ENCODE peak calls at places on chromosomes 7 and 10, in five cellular contexts. J, D, Z, W and G are unnamed samples.

GRCh38 chr7:21767300-21767900 is 178.3 kb downstream of the CDCA7L start:
- DNase-seq in Z (peak; percentile 60), D (peak; percentile 84), J (no peak), W (peak; percentile 37), G (peak; percentile 72)

GRCh38 chr7:125567686-125568085 is 638.1 kb upstream of the POT1 start:
- DNase-seq in D (no peak), W (no peak), J (no peak), Z (no peak), G (no peak)

GRCh38 chr7:146172112-146172511 is 55.5 kb downstream of the CNTNAP2 start:
- DNase-seq in J (no peak), Z (no peak), W (no peak), D (no peak), G (no peak)

GRCh38 chr10:26440091-26440445 is 1.9 kb downstream of the APBB1IP start:
- DNase-seq in D (no peak), Z (no peak), W (no peak), J (no peak), G (no peak)

GRCh38 chr7:139457153-139457946 is 26.1 kb downstream of the KLRG2 start:
- DNase-seq in J (no peak), W (peak; percentile 66), Z (no peak), D (no peak), G (peak; percentile 14)

GRCh38 chr10:15088428-15089261 is at the start of gene ACBD7:
- DNase-seq in D (peak; percentile 60), Z (peak; percentile 86), W (peak; percentile 97), J (peak; percentile 89), G (peak; percentile 82)

GRCh38 chr7:126803060-126803665 is 449.6 kb downstream of the GRM8 start:
- DNase-seq in W (peak; percentile 77), D (peak; percentile 67), Z (peak; percentile 65), J (peak; percentile 61), G (peak; percentile 22)

GRCh38 chr7:77328669-77329068 is 87.5 kb downstream of the GSAP start:
- DNase-seq in J (no peak), W (no peak), Z (peak; percentile 58), D (no peak), G (no peak)

GRCh38 chr7:77651544-77652162 is 44.6 kb upstream of the RSBN1L start:
- DNase-seq in J (peak; percentile 44), W (peak; percentile 53), Z (peak; percentile 54), D (peak; percentile 36), G (peak; percentile 32)

GRCh38 chr10:3689871-3690510 is 95.0 kb downstream of the KLF6 start:
- DNase-seq in Z (no peak), J (no peak), D (no peak), W (no peak), G (no peak)

GRCh38 chr10:10677479-10677878 is 340.2 kb upstream of the CELF2 start:
- DNase-seq in W (no peak), J (peak; percentile 67), Z (peak; percentile 50), D (no peak), G (peak; percentile 24)

GRCh38 chr10:22252286-22252800 is 34.5 kb upstream of the EBLN1 start:
- DNase-seq in W (no peak), D (no peak), Z (peak; percentile 26), J (no peak), G (no peak)

GRCh38 chr7:99365318-99366141 is 9.0 kb upstream of the ARPC1B start:
- DNase-seq in W (peak; percentile 82), D (peak; percentile 22), J (peak; percentile 74), Z (peak; percentile 44), G (peak; percentile 74)

GRCh38 chr7:105976868-105977267 is 13.8 kb downstream of the CDHR3 start:
- DNase-seq in J (no peak), D (no peak), Z (no peak), W (no peak), G (no peak)

GRCh38 chr7:105978974-105979373 is 15.9 kb downstream of the CDHR3 start:
- DNase-seq in D (no peak), W (no peak), Z (no peak), J (no peak), G (no peak)

GRCh38 chr7:105979405-105979804 is 16.3 kb downstream of the CDHR3 start:
- DNase-seq in D (no peak), W (no peak), Z (no peak), J (no peak), G (no peak)

GRCh38 chr7:105975770-105976428 is 12.8 kb downstream of the CDHR3 start:
- DNase-seq in D (no peak), W (no peak), J (no peak), Z (no peak), G (no peak)

DNA sequence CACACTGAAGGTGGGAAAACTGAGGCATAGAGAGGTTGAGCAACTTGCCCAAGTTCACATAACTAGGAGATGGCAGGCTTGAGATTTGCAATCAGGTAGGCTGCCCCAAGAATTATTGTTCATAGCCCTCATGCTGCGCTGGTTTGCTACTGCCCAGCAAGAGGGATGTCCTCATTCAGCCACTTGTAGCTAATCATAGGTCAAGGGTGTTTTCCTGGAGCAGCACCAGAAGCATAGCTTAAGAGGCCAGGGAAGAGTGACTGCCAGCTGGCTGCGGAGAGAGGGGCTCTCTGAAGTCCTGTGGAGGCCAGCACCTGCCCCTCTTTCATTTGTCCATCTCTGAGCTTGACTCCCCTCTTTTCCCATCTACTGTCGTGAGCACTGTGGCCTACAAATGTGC is 15.0 kb downstream of the CDHR3 start:
- DNase-seq in Z (no peak), J (no peak), D (no peak), W (no peak), G (no peak)
- TF ChIP-seq JUN in Z (no peak), J (no peak), D (no peak), W (no peak), G (no peak)

DNA sequence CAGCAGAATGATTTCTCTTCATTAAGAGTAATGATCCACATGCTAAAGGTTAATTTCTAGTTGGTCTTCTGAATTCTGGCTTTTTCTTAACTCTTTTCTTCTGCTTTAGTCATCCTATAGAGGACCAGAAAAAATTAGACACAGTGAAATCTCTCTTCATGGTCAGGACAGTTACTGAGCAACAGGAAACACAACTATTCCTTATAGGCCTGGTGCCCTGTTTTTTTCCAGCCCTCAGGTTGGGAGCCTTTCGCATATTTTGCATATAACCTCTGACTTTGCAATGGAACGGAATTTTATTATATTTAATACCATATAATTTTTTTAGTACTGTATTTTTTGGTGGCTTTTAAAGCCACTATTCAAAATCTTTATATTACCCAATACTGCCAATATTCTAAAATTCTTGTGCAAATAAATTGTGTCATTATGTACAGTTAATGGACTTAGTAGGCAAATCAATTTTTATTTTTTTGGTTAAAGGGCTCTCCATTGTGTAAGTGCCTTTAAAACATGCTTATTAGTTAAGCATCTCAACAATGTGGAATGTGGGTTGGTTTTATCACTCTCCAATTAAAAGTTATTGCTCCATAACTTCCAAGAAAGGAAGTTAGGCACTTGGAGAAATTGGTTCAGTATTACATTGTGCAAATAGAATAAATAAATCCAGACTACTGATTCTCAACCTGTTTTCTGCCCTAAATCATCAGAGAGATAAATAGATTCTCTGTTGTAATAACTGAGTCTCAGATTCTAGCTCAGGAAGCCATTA is 22.5 kb downstream of the ARL4A start:
- DNase-seq in Z (no peak), W (no peak), J (no peak), D (no peak), G (no peak)
- H3K4me2 ChIP-seq in Z (no peak overlapping the region), W (no peak overlapping the region), J (no peak overlapping the region), D (no peak overlapping the region), G (no peak overlapping the region)

GRCh38 chr7:114575098-114575497 is 160.5 kb downstream of the FOXP2 start:
- DNase-seq in D (no peak), Z (no peak), J (no peak), W (no peak), G (no peak)
- TF ChIP-seq JUN in D (no peak), Z (no peak), J (no peak), W (no peak), G (no peak)

DNA sequence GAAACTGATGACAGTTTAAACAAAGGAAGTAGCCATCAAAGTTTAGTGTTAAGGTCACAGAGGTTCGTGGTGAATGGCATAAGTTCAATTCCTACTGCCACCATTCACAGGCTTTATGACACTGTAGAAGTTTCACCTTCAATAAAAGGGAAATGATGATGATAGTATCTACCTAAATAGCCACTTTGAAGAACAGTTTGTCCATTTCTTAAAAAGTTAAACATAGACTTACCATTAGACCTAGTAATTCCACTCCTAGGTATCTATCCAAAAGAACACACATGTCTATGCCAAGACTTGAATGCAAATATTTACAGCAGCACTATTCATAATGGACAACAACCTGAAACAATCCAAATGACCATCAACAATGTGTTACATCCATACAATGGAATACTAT is 18.9 kb upstream of the GSTK1 start:
- DNase-seq in D (no peak), Z (no peak), J (no peak), W (no peak), G (no peak)
- H3K4me2 ChIP-seq in D (peak overlapping the region; percentile 30), Z (no peak overlapping the region), J (no peak overlapping the region), W (no peak overlapping the region), G (no peak overlapping the region)

DNA sequence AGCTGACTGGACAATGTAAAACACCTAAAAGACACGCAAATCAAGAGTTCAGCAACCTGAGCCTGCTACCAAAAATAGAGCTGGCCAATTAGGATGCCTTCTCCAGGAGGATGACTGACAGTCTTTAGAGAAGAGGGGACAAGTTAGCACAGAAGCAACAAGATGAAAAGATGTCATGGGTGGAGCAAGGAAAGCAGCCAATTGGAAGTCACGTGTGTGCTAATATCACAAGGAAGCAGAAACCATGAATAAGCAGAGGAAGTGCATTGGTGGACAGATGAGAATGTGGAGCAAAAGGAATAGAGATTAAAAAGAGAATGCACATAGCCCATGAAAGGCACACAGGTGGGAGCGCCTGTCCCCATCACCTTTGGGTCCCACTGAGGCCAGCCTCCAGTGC is 148.1 kb downstream of the SLC25A13 start:
- DNase-seq in D (no peak), W (no peak), Z (no peak), J (no peak), G (no peak)
- TF ChIP-seq JUN in D (no peak), W (no peak), Z (no peak), J (no peak), G (no peak)

DNA sequence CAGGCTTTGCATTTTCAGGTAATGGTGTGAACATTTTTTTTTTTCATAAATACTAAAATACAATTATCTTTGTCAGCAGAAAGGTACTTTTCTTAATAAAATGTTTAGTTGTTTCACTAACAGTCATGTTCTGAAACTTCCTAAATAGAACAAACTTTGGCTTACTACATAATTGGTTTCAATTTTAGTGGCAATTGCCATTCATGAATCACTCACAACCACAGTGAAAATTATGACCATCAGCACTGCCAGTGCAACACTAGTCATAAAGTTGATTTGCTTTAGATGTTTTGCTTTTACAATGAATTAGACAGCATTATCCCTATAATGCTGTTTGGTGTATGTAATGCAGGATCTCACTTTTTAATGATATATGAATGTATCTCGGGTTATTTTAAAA is 297.6 kb upstream of the PLXDC2 start:
- DNase-seq in W (no peak), Z (no peak), D (no peak), J (no peak), G (no peak)
- H3K4me2 ChIP-seq in W (no peak overlapping the region), Z (no peak overlapping the region), D (no peak overlapping the region), J (no peak overlapping the region), G (no peak overlapping the region)

GRCh38 chr7:8149222-8149621 is 112.7 kb downstream of the ICA1 start:
- DNase-seq in Z (peak; percentile 63), J (no peak), D (no peak), W (no peak), G (no peak)
- TF ChIP-seq JUN in Z (no peak), J (no peak), D (no peak), W (no peak), G (no peak)